ENCODE peak calls at places on chromosomes 7 and 10, in nine cellular contexts. K, V, P, X, S, J, D, I and U are unnamed samples.

GRCh38 chr10:97640868-97641811 is 669 bp downstream of the PI4K2A start:
- DNase-seq in V (peak), D (peak), S (peak), J (no peak), X (peak), K (no peak), P (peak), I (peak), U (peak)

GRCh38 chr7:158097511-158098124 is 490.0 kb downstream of the PTPRN2 start:
- DNase-seq in S (no peak), P (no peak), D (no peak), K (no peak), X (no peak), I (no peak), J (no peak), V (no peak), U (no peak)

GRCh38 chr7:150954986-150955518 is 23.1 kb downstream of the KCNH2 start:
- DNase-seq in K (no peak), P (no peak), X (no peak), I (no peak), V (no peak), S (no peak), D (peak), J (no peak), U (no peak)

GRCh38 chr7:54749200-54749599 is 9.8 kb downstream of the SEC61G start:
- DNase-seq in K (no peak), I (no peak), V (no peak), D (no peak), P (no peak), S (no peak), X (no peak), J (no peak), U (no peak)

GRCh38 chr10:17349717-17350116 is 104.7 kb downstream of the ST8SIA6 start:
- DNase-seq in I (no peak), X (no peak), S (no peak), V (no peak), D (no peak), J (no peak), K (peak), P (no peak), U (no peak)

GRCh38 chr10:83544049-83544448 is 595.3 kb upstream of the GHITM start:
- DNase-seq in P (no peak), D (no peak), I (no peak), J (no peak), K (no peak), S (no peak), V (no peak), X (no peak), U (no peak)

GRCh38 chr7:6729492-6730342 is 23.0 kb upstream of the ZNF12 start:
- DNase-seq in V (peak), I (peak), D (peak), S (peak), P (peak), J (peak), X (peak), K (peak), U (peak)

GRCh38 chr7:72190166-72190565 is 222.0 kb downstream of the CALN1 start:
- DNase-seq in K (no peak), S (no peak), I (no peak), X (no peak), D (no peak), V (no peak), J (no peak), P (no peak), U (no peak)

GRCh38 chr10:17282311-17282710 is 54.3 kb downstream of the VIM start:
- DNase-seq in V (no peak), J (no peak), K (no peak), I (no peak), D (no peak), S (no peak), P (no peak), X (no peak), U (no peak)

GRCh38 chr7:69443136-69443535 is 155.1 kb upstream of the AUTS2 start:
- DNase-seq in S (no peak), V (no peak), K (no peak), J (no peak), X (no peak), P (no peak), D (no peak), I (no peak), U (no peak)

GRCh38 chr10:112203328-112204076 is 19.9 kb upstream of the GPAM start:
- DNase-seq in X (no peak), V (no peak), P (no peak), K (no peak), J (no peak), I (no peak), S (no peak), D (no peak), U (peak)

GRCh38 chr10:113132651-113133088 is 182.6 kb downstream of the TCF7L2 start:
- DNase-seq in S (no peak), K (no peak), V (no peak), X (no peak), I (no peak), P (no peak), J (peak), D (no peak), U (no peak)

GRCh38 chr10:109183366-109183765 is 739.9 kb downstream of the XPNPEP1 start:
- DNase-seq in V (no peak), I (no peak), J (no peak), D (no peak), P (peak), X (no peak), K (no peak), S (no peak), U (no peak)

GRCh38 chr7:33868151-33868550 is 37.2 kb upstream of the BMPER start:
- DNase-seq in D (no peak), J (no peak), V (no peak), P (peak), K (peak), X (no peak), S (no peak), I (no peak), U (no peak)

GRCh38 chr7:68176974-68177373 is 1180.3 kb downstream of the TYW1 start:
- DNase-seq in D (no peak), K (peak), S (no peak), I (no peak), J (peak), V (peak), X (peak), P (no peak), U (peak)

GRCh38 chr10:38038107-38038931 is 27.8 kb downstream of the ZNF33A start:
- DNase-seq in I (no peak), S (no peak), D (no peak), J (no peak), P (no peak), K (no peak), X (peak), V (no peak), U (peak)

GRCh38 chr7:80721880-80722595 is 83.6 kb downstream of the CD36 start:
- DNase-seq in P (peak), S (no peak), I (no peak), D (peak), K (peak), X (no peak), V (no peak), J (no peak), U (no peak)

GRCh38 chr7:149816267-149816751 is 21.9 kb upstream of the ZNF862 start:
- DNase-seq in V (no peak), X (no peak), P (no peak), J (no peak), S (no peak), D (no peak), I (peak), K (no peak), U (no peak)
- TF ChIP-seq CTCF in V (no peak), X (no peak), P (no peak), J (no peak), S (no peak), D (no peak), I (no peak), K (no peak), U (no peak)

DNA sequence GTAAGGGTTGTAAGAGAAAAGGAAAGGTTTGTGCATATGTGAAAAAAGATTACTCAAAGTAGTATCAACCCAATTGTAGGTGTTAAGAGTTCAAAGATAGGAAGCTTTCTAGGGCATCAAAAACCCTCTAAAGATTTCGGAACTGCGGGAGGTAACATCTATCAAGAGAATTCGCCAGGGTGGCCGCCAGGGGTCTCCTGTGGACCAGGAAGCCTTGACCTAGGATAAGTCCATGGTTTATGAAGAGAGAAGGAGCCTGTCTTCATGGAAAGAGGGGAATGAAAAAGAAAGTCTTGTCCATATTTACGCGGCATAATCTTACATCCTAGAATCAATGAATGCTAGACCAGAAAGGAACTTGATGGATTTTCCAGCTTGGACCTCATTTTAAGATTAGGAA is 140.7 kb upstream of the CALCR start:
- DNase-seq in K (peak), D (peak), P (peak), V (no peak), S (no peak), I (peak), J (no peak), X (peak), U (no peak)
- TF ChIP-seq CTCF in K (peak), D (peak), P (peak), V (peak), S (no peak), I (peak), J (peak), X (peak), U (peak)

GRCh38 chr10:95850791-95851190 is 57.0 kb upstream of the CC2D2B start:
- DNase-seq in J (no peak), K (no peak), X (no peak), I (no peak), S (no peak), V (no peak), P (no peak), D (no peak), U (no peak)
- TF ChIP-seq CTCF in J (no peak), K (no peak), X (no peak), I (no peak), S (no peak), V (no peak), P (no peak), D (no peak), U (no peak)

GRCh38 chr7:40866601-40867000 is 731.8 kb downstream of the SUGCT start:
- DNase-seq in X (no peak), K (no peak), S (no peak), D (peak), I (no peak), J (no peak), P (no peak), V (no peak), U (no peak)
- TF ChIP-seq CTCF in X (no peak), K (no peak), S (no peak), D (peak), I (peak), J (peak), P (no peak), V (no peak), U (no peak)

DNA sequence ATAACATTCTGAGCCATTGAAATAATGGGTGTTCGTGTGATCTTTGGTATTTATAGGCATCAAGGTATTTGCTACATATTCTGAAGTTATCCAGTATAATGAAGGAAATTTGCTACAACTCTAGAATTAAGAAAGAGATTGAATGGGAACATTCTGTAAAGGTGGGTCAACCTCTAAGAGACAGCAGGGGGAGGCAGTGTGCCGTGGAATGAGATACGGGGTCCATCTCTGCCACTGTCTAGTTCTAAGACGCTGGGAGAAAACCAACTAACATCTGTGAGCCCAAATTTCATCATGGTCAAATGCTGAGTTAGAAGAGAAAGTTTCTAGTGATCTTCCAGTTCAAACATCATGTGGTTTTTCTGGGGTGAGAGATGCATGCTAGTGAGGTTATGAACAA is 368.9 kb downstream of the SORCS1 start:
- DNase-seq in V (no peak), X (peak), P (no peak), S (peak), J (no peak), K (no peak), D (peak), I (peak), U (peak)
- TF ChIP-seq CTCF in V (no peak), X (no peak), P (no peak), S (peak), J (no peak), K (no peak), D (peak), I (peak), U (peak)